ENCODE peak calls at places on chromosome 19, in nine cellular contexts. Y is mesenchymal stem cell; B is heart right ventricle; E is HL-60; F is aorta; P is testis; V is AG04450; K is CD4-positive, alpha-beta T cell; T is psoas muscle. N is an unnamed sample.

GRCh38 chr19:13195678-13196077 is 45.5 kb downstream of the IER2 start:
- DNase-seq in Y (no peak), B (no peak), E (no peak), F (no peak), P (no peak), V (no peak), K (peak; percentile 48), T (no peak), N (peak; percentile 48)

GRCh38 chr19:46782355-46783019 is 5.9 kb downstream of the SLC1A5 start:
- DNase-seq in Y (no peak), B (no peak), E (no peak), F (no peak), P (no peak), V (no peak), K (no peak), T (no peak), N (no peak)

GRCh38 chr19:34495416-34495815 is 13.9 kb downstream of the WTIP start:
- DNase-seq in Y (no peak), B (no peak), E (no peak), F (no peak), P (no peak), V (no peak), K (no peak), T (no peak), N (no peak)

GRCh38 chr19:37931941-37932655 is 25.1 kb downstream of the SIPA1L3 start:
- DNase-seq in Y (peak; percentile 86), B (peak; percentile 8), E (peak; percentile 85), F (peak; percentile 84), P (peak; percentile 46), V (peak; percentile 38), K (no peak), T (peak; percentile 33), N (no peak)

GRCh38 chr19:15191982-15192381 is 8.8 kb downstream of the NOTCH3 start:
- DNase-seq in Y (no peak), B (no peak), E (no peak), F (no peak), P (no peak), V (no peak), K (no peak), T (no peak), N (no peak)

GRCh38 chr19:991174-991931 is 7.2 kb downstream of the WDR18 start:
- DNase-seq in Y (peak; percentile 56), B (no peak), E (peak; percentile 54), F (no peak), P (peak; percentile 82), V (no peak), K (peak; percentile 19), T (peak; percentile 57), N (no peak)

GRCh38 chr19:14118165-14119051 is 846 bp upstream of the PRKACA start:
- DNase-seq in Y (peak; percentile 88), B (peak; percentile 78), E (peak; percentile 96), F (peak; percentile 89), P (peak; percentile 77), V (no peak), K (no peak), T (peak; percentile 93), N (peak; percentile 19)

GRCh38 chr19:7512400-7512851 is 3.5 kb upstream of the ZNF358 start:
- DNase-seq in Y (no peak), B (no peak), E (no peak), F (no peak), P (no peak), V (no peak), K (no peak), T (no peak), N (no peak)

GRCh38 chr19:51760811-51761356 is at the start of gene FPR2:
- DNase-seq in Y (no peak), B (no peak), E (peak; percentile 78), F (no peak), P (no peak), V (no peak), K (no peak), T (no peak), N (no peak)

GRCh38 chr19:39307233-39307821 is 11.1 kb downstream of the IFNL1 start:
- DNase-seq in Y (peak; percentile 19), B (no peak), E (no peak), F (peak; percentile 74), P (no peak), V (no peak), K (no peak), T (no peak), N (no peak)

GRCh38 chr19:44869728-44870470 is 21.2 kb upstream of the TOMM40 start:
- DNase-seq in Y (peak; percentile 53), B (peak; percentile 71), E (peak; percentile 75), F (no peak), P (peak; percentile 39), V (peak; percentile 46), K (no peak), T (peak; percentile 64), N (no peak)

GRCh38 chr19:52307275-52307674 is 10.3 kb downstream of the ZNF480 start:
- DNase-seq in Y (peak; percentile 44), B (no peak), E (peak; percentile 2), F (no peak), P (no peak), V (no peak), K (no peak), T (no peak), N (no peak)

GRCh38 chr19:50381881-50382729 is 2.0 kb upstream of the POLD1 start:
- DNase-seq in Y (no peak), B (no peak), E (no peak), F (no peak), P (no peak), V (no peak), K (no peak), T (no peak), N (no peak)

GRCh38 chr19:45670670-45671453 is 2.8 kb downstream of the GIPR start:
- DNase-seq in Y (peak; percentile 88), B (peak; percentile 48), E (peak; percentile 43), F (peak; percentile 89), P (peak; percentile 85), V (peak; percentile 36), K (no peak), T (peak; percentile 61), N (peak; percentile 40)

GRCh38 chr19:58038688-58039204 is 4.9 kb downstream of the ZSCAN1 start:
- DNase-seq in Y (no peak), B (no peak), E (no peak), F (no peak), P (no peak), V (no peak), K (no peak), T (no peak), N (no peak)

GRCh38 chr19:42285546-42285945 is 16.4 kb upstream of the PRR19 start:
- DNase-seq in Y (no peak), B (peak; percentile 29), E (no peak), F (no peak), P (no peak), V (no peak), K (no peak), T (no peak), N (no peak)
- H3K27ac ChIP-seq in Y (no peak overlapping the region), B (peak overlapping the region; percentile 99), E (no peak overlapping the region), F (no peak overlapping the region), P (peak overlapping the region; percentile 90), V (no peak overlapping the region), K (no peak overlapping the region), T (peak overlapping the region; percentile 23), N (no peak overlapping the region)

GRCh38 chr19:3980353-3981251 is 4.7 kb downstream of the EEF2 start:
- DNase-seq in Y (no peak), B (no peak), E (peak; percentile 43), F (no peak), P (no peak), V (no peak), K (no peak), T (no peak), N (no peak)

GRCh38 chr19:3981736-3982681 is 3.3 kb downstream of the EEF2 start:
- DNase-seq in Y (no peak), B (no peak), E (no peak), F (no peak), P (no peak), V (no peak), K (no peak), T (peak; percentile 24), N (no peak)

GRCh38 chr19:3982701-3983541 is 2.3 kb downstream of the EEF2 start:
- DNase-seq in Y (peak; percentile 74), B (peak; percentile 8), E (no peak), F (no peak), P (no peak), V (no peak), K (no peak), T (peak; percentile 63), N (no peak)

GRCh38 chr19:3979674-3980352 is 5.5 kb downstream of the EEF2 start:
- DNase-seq in Y (no peak), B (no peak), E (no peak), F (no peak), P (no peak), V (no peak), K (no peak), T (no peak), N (no peak)

DNA sequence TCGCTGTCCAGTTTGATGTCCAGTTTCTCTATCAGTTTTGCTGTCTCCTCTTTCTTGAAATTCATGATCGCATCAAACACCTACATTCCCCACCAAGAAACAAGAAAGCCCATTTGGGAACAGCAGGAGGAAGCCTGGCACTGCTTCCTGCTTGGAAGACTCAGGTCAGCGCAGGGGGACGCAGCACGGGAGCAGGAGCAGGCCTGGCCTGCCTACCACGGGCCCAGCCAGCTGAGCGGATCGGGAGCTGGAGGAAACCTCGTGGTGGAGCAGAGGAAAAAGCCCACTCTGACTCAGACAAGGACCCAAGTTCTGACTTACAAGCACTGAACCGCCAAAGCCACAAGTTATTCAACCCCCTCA is 3.9 kb downstream of the EEF2 start:
- DNase-seq in Y (no peak), B (no peak), E (no peak), F (no peak), P (no peak), V (no peak), K (no peak), T (no peak), N (no peak)
- H3K27ac ChIP-seq in Y (no peak overlapping the region), B (no peak overlapping the region), E (no peak overlapping the region), F (no peak overlapping the region), P (no peak overlapping the region), V (no peak overlapping the region), K (no peak overlapping the region), T (peak overlapping the region; percentile 21), N (no peak overlapping the region)

DNA sequence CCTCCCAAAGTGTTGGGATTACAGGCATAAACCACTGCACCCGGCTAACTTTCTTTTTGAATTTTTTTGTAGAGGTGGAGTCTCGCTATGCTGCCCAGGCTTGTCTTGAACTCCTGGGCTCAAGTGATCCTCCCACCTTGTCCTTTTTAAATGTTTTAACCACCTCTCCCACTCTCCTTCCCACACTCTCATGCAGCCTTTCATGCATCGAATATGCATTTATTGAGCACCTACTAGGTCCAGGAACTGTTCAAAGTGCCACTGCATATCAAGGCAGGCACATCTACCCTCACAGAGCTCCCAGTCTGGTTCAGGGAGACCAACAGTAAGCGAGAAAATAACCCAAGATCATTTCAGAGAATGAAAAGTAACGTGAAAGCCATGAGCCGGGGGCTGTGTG is 1.2 kb downstream of the TICAM1 start:
- DNase-seq in Y (no peak), B (no peak), E (no peak), F (no peak), P (no peak), V (no peak), K (no peak), T (no peak), N (no peak)
- H3K27ac ChIP-seq in Y (no peak overlapping the region), B (no peak overlapping the region), E (no peak overlapping the region), F (no peak overlapping the region), P (peak overlapping the region; percentile 78), V (no peak overlapping the region), K (peak overlapping the region; percentile 87), T (peak overlapping the region; percentile 95), N (no peak overlapping the region)

DNA sequence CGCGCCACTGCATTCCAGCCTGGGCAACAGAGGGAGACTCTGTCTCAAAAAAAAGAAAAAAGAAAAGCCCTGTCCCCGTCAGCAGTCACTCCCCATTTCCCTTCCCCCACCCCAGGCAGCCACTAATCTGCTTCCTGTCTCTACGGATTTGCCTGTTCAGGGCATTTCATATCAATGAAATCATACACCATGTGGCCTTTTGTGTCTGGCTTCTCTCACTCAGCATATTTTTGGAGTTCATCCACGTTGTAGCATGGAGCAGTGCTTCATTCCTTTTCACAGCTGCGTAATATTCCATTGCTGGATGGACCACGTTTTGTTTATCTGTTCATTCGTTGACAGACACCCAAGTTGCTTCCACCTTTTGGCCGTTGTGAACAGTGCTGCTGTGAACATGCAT is 36.1 kb upstream of the KLF2 start:
- DNase-seq in Y (peak; percentile 25), B (peak; percentile 54), E (no peak), F (no peak), P (no peak), V (no peak), K (no peak), T (no peak), N (no peak)
- H3K27ac ChIP-seq in Y (no peak overlapping the region), B (peak overlapping the region; percentile 99), E (no peak overlapping the region), F (no peak overlapping the region), P (no peak overlapping the region), V (no peak overlapping the region), K (no peak overlapping the region), T (peak overlapping the region; percentile 7), N (no peak overlapping the region)